ENCODE peak calls at places on chromosomes 16 and 17, in ten cellular contexts. O is body of pancreas, H is cardiac muscle cell, D is fibroblast of lung, Y is psoas muscle, R is HL-60, K is astrocyte of the spinal cord, M is adrenal gland, A is suprapubic skin, L is pancreas. V is an unnamed sample.
A peak's percentile ranks its signal among the peaks of the same experiment; 100 is the strongest.

GRCh38 chr16:48384305-48384981 is 770 bp downstream of the SIAH1 start:
- DNase-seq in O (peak; percentile 57), H (peak; percentile 75), D (peak; percentile 42), Y (peak; percentile 66), R (no peak), K (peak; percentile 36), M (peak; percentile 72), A (no peak), L (peak; percentile 58), V (peak; percentile 77)

GRCh38 chr17:40553694-40554534 is 11.4 kb downstream of the CCR7 start:
- DNase-seq in O (peak; percentile 14), H (peak; percentile 89), D (peak; percentile 61), Y (peak; percentile 79), R (no peak), K (peak; percentile 62), M (peak; percentile 56), A (peak; percentile 90), L (peak; percentile 16), V (peak; percentile 80)

GRCh38 chr17:82912571-82913089 is 72.8 kb upstream of the ZNF750 start:
- DNase-seq in O (no peak), H (no peak), D (no peak), Y (peak; percentile 74), R (no peak), K (no peak), M (no peak), A (no peak), L (no peak), V (no peak)

GRCh38 chr16:73298562-73298961 is 250.6 kb upstream of the ZFHX3 start:
- DNase-seq in O (no peak), H (peak; percentile 52), D (peak; percentile 36), Y (no peak), R (no peak), K (peak; percentile 11), M (no peak), A (no peak), L (no peak), V (peak; percentile 5)

GRCh38 chr16:47143677-47144558 is at the start of gene NETO2:
- DNase-seq in O (peak; percentile 44), H (peak; percentile 68), D (peak; percentile 62), Y (peak; percentile 47), R (no peak), K (peak; percentile 62), M (peak; percentile 54), A (peak; percentile 63), L (peak; percentile 51), V (peak; percentile 60)

GRCh38 chr16:31874354-31875111 is 926 bp downstream of the ZNF267 start:
- DNase-seq in O (peak; percentile 31), H (peak; percentile 51), D (peak; percentile 59), Y (no peak), R (no peak), K (peak; percentile 28), M (no peak), A (no peak), L (no peak), V (peak; percentile 79)

GRCh38 chr17:31386542-31387075 is 4.9 kb upstream of the RAB11FIP4 start:
- DNase-seq in O (no peak), H (no peak), D (no peak), Y (no peak), R (no peak), K (no peak), M (no peak), A (no peak), L (no peak), V (no peak)

GRCh38 chr17:68195667-68196393 is 52.0 kb upstream of the AMZ2 start:
- DNase-seq in O (no peak), H (no peak), D (no peak), Y (peak; percentile 34), R (no peak), K (no peak), M (peak; percentile 40), A (peak; percentile 62), L (no peak), V (no peak)

DNA sequence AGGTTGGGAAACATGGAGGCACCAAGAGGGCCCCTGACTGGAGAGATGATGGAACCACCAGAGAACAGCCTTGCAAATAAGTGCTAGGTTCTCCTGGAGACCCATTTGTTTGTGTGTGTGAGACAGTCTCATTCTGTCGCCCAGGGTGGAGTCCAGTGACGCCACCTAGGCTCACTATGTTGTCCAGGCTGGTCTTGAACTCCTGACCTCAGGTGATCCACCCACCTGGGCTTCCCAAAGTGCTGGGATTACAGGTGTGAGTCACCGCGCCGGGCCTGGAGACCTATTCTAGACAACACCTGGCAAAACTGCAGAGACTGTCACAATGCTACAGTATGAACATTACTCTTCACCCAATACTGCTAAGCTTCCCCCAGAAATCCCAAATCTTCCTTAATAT is 1.5 kb downstream of the NPLOC4 start:
- DNase-seq in O (no peak), H (no peak), D (no peak), Y (no peak), R (no peak), K (no peak), M (no peak), A (no peak), L (no peak), V (no peak)
- H3K4me3 ChIP-seq in O (no peak overlapping the region), H (no peak overlapping the region), D (peak overlapping the region; percentile 59), Y (peak overlapping the region; percentile 94), R (peak overlapping the region; percentile 95), K (peak overlapping the region; percentile 94), M (no peak overlapping the region), A (peak overlapping the region; percentile 98), L (no peak overlapping the region), V (no peak overlapping the region)

GRCh38 chr16:59342669-59343068 is 608.6 kb upstream of the GOT2 start:
- DNase-seq in O (no peak), H (no peak), D (peak; percentile 2), Y (no peak), R (no peak), K (no peak), M (no peak), A (no peak), L (no peak), V (no peak)
- H3K4me3 ChIP-seq in O (no peak overlapping the region), H (no peak overlapping the region), D (no peak overlapping the region), Y (no peak overlapping the region), R (no peak overlapping the region), K (no peak overlapping the region), M (no peak overlapping the region), A (no peak overlapping the region), L (no peak overlapping the region), V (no peak overlapping the region)

GRCh38 chr16:81442220-81442908 is 2.2 kb upstream of the CMIP start:
- DNase-seq in O (no peak), H (no peak), D (no peak), Y (no peak), R (no peak), K (no peak), M (no peak), A (no peak), L (no peak), V (no peak)

GRCh38 chr16:81442909-81443687 is 1.5 kb upstream of the CMIP start:
- DNase-seq in O (no peak), H (peak; percentile 16), D (peak; percentile 30), Y (no peak), R (no peak), K (peak; percentile 29), M (no peak), A (no peak), L (no peak), V (no peak)

GRCh38 chr16:81445143-81445922 is 725 bp downstream of the CMIP start:
- DNase-seq in O (peak; percentile 56), H (no peak), D (peak; percentile 41), Y (peak; percentile 33), R (no peak), K (peak; percentile 35), M (peak; percentile 56), A (no peak), L (peak; percentile 59), V (peak; percentile 22)

GRCh38 chr16:81444448-81445121 is at the start of gene CMIP:
- DNase-seq in O (peak; percentile 85), H (peak; percentile 88), D (peak; percentile 72), Y (peak; percentile 87), R (no peak), K (peak; percentile 70), M (peak; percentile 85), A (peak; percentile 90), L (peak; percentile 84), V (peak; percentile 65)

DNA sequence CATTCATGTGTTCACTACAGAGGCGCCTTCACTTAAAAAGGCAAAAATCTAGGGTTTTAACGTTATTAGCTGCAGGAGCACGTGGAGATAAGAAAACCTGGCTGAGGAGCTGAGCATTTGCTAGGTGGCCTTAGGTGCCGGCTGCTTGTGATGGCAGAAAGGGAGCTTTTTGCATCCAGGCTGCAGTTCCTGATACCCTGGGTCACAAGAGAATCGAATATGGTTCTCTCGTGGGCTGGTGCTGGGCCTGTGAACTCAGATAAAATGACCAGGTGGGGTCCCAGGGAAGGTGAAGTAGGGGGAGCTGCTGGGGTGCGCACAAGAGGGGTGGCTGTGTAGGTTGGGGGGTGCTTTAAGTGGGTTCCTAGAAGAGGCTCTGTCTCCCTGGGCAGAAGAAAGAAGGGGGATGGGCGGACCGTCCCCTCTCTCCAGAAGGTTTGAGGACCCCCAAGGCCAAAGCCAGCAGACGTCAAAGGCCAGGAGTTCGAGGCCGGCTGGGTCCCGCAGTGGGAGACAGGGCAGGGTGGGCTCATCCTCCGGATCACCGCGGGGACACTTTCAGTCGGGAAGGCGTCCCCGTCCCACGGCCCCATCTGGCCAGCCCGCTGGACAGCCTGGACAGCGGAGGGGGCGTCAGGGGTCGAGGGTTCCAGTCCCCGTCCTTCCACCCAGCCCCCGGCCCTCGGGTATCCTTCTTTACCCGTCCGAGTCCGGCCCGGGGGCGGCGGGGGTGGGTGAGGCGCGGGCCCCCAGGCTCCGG is 740 bp upstream of the CMIP start:
- DNase-seq in O (peak; percentile 55), H (no peak), D (no peak), Y (peak; percentile 48), R (no peak), K (no peak), M (no peak), A (peak; percentile 85), L (peak; percentile 57), V (no peak)
- H3K4me3 ChIP-seq in O (no peak overlapping the region), H (peak overlapping the region; percentile 43), D (peak overlapping the region; percentile 27), Y (peak overlapping the region; percentile 60), R (peak overlapping the region; percentile 40), K (peak overlapping the region; percentile 51), M (peak overlapping the region; percentile 34), A (peak overlapping the region; percentile 95), L (peak overlapping the region; percentile 30), V (peak overlapping the region; percentile 58)

GRCh38 chr17:32771396-32771795 is 105.5 kb downstream of the MYO1D start:
- DNase-seq in O (no peak), H (no peak), D (no peak), Y (no peak), R (no peak), K (peak; percentile 39), M (no peak), A (no peak), L (no peak), V (peak; percentile 73)

GRCh38 chr17:32772453-32773025 is 104.4 kb downstream of the MYO1D start:
- DNase-seq in O (no peak), H (no peak), D (no peak), Y (no peak), R (no peak), K (no peak), M (no peak), A (no peak), L (no peak), V (no peak)

GRCh38 chr17:32777436-32777835 is 99.5 kb downstream of the MYO1D start:
- DNase-seq in O (no peak), H (no peak), D (peak; percentile 5), Y (no peak), R (no peak), K (peak; percentile 13), M (no peak), A (no peak), L (no peak), V (no peak)

GRCh38 chr17:32777922-32778321 is 99.0 kb downstream of the MYO1D start:
- DNase-seq in O (no peak), H (no peak), D (no peak), Y (no peak), R (no peak), K (no peak), M (no peak), A (no peak), L (no peak), V (no peak)

DNA sequence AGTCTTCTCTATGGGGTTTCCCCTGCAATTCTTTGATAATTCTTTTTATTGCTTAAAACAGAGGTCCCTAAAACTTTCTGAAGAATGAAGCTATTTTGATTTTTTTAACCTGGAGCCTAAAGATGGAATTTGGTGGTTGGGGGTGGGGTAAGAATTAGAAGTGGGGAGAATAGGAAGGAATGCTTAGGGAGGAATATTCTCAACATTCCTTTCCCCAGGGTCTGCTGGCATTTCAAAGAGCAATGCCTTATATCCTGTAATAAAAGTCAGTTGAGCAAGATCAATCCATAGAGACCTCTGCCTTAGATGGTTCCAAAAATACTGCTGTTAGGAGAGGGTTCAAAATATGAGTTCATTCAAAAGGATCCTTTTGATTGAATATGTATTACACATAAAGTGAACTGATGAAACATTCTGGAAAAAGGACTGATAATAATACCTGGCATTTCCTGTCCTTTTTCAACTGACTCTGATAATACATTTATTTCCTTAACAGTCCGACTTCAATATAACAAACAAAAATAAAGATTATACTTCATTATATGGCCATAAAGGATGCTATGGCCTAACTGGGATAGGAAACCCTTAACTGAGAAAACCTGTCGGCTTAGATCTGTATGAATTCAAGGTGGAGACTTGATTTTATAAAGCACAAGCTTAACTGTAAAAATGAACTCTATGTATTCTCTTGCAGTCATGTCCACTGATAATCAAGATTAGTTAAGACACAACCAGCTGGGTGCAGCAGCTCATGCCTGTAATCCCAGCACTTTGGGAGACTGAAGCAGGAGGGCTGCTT is 102.4 kb downstream of the MYO1D start:
- DNase-seq in O (no peak), H (no peak), D (no peak), Y (no peak), R (no peak), K (no peak), M (no peak), A (no peak), L (no peak), V (no peak)
- H3K4me3 ChIP-seq in O (no peak overlapping the region), H (no peak overlapping the region), D (no peak overlapping the region), Y (no peak overlapping the region), R (no peak overlapping the region), K (no peak overlapping the region), M (no peak overlapping the region), A (no peak overlapping the region), L (no peak overlapping the region), V (no peak overlapping the region)